ENCODE peak calls at places on chromosomes 5 and 9, in six cellular contexts. N, W, I, F, J and H are unnamed samples.

GRCh38 chr5:1394881-1395860 is 50.1 kb downstream of the SLC6A3 start:
- DNase-seq in N (no peak), W (no peak), I (no peak), F (no peak), J (no peak), H (no peak)

GRCh38 chr5:32831630-32832029 is 120.5 kb downstream of the NPR3 start:
- DNase-seq in N (no peak), W (no peak), I (no peak), F (no peak), J (no peak), H (no peak)

GRCh38 chr5:122156724-122157325 is 27.5 kb downstream of the ZNF474 start:
- DNase-seq in N (no peak), W (no peak), I (no peak), F (peak), J (peak), H (peak)

GRCh38 chr5:108669493-108669892 is 78.2 kb upstream of the FER start:
- DNase-seq in N (no peak), W (no peak), I (no peak), F (no peak), J (no peak), H (no peak)

GRCh38 chr9:113985968-113986585 is 92.0 kb downstream of the AMBP start:
- DNase-seq in N (no peak), W (no peak), I (no peak), F (no peak), J (no peak), H (no peak)

GRCh38 chr5:7904170-7904569 is 35.2 kb downstream of the MTRR start:
- DNase-seq in N (no peak), W (no peak), I (no peak), F (no peak), J (no peak), H (peak)

GRCh38 chr5:96871022-96871388 is 5.3 kb upstream of the ERAP2 start:
- DNase-seq in N (no peak), W (no peak), I (no peak), F (peak), J (no peak), H (no peak)

GRCh38 chr9:100774962-100775361 is 197.1 kb downstream of the CAVIN4 start:
- DNase-seq in N (no peak), W (no peak), I (no peak), F (no peak), J (no peak), H (no peak)

GRCh38 chr9:134955801-134956200 is 38.1 kb upstream of the FCN1 start:
- DNase-seq in N (no peak), W (no peak), I (no peak), F (no peak), J (no peak), H (no peak)

GRCh38 chr9:32707326-32707725 is 71.9 kb upstream of the TAF1L start:
- DNase-seq in N (no peak), W (no peak), I (no peak), F (no peak), J (no peak), H (no peak)

GRCh38 chr9:78040726-78041125 is 9.1 kb upstream of the GNAQ start:
- DNase-seq in N (no peak), W (no peak), I (no peak), F (no peak), J (no peak), H (no peak)

GRCh38 chr9:113682297-113682771 is 193.8 kb upstream of the ZNF618 start:
- DNase-seq in N (peak), W (peak), I (no peak), F (peak), J (peak), H (peak)

GRCh38 chr5:14779975-14780374 is 91.6 kb downstream of the ANKH start:
- DNase-seq in N (no peak), W (no peak), I (no peak), F (no peak), J (no peak), H (no peak)

GRCh38 chr5:180350711-180351110 is 2.4 kb downstream of the GFPT2 start:
- DNase-seq in N (no peak), W (no peak), I (no peak), F (no peak), J (no peak), H (no peak)

GRCh38 chr5:156402387-156402921 is 75.5 kb downstream of the SGCD start:
- DNase-seq in N (peak), W (no peak), I (no peak), F (peak), J (no peak), H (no peak)

GRCh38 chr9:108549184-108549583 is 306.6 kb downstream of the ACTL7B start:
- DNase-seq in N (no peak), W (no peak), I (no peak), F (no peak), J (no peak), H (no peak)

GRCh38 chr5:26482817-26483375 is 555.5 kb downstream of the CDH9 start:
- DNase-seq in N (no peak), W (no peak), I (no peak), F (peak), J (peak), H (peak)

GRCh38 chr9:35706951-35707350 is 17.2 kb upstream of the TPM2 start:
- DNase-seq in N (no peak), W (no peak), I (no peak), F (no peak), J (no peak), H (no peak)

GRCh38 chr9:114694719-114695269 is 12.8 kb upstream of the TEX48 start:
- DNase-seq in N (no peak), W (no peak), I (no peak), F (no peak), J (no peak), H (no peak)

GRCh38 chr5:151459680-151460079 is 12.3 kb downstream of the SLC36A1 start:
- DNase-seq in N (no peak), W (no peak), I (no peak), F (no peak), J (no peak), H (peak)

GRCh38 chr9:7053903-7054302 is 296.1 kb downstream of the KDM4C start:
- DNase-seq in N (no peak), W (no peak), I (no peak), F (no peak), J (no peak), H (no peak)

GRCh38 chr5:61347088-61347487 is 15.0 kb downstream of the ZSWIM6 start:
- DNase-seq in N (no peak), W (no peak), I (no peak), F (no peak), J (peak), H (no peak)